ENCODE peak calls at places on chromosomes 11 and 22, in nine cellular contexts. One of them, this sample, is unnamed.

GRCh38 chr11:2550606-2550970 is 105.8 kb downstream of the KCNQ1 start:
- DNase-seq in transverse colon: peak; percentile 3
- DNase-seq in M059J: no peak
- DNase-seq in PC-3: no peak
- DNase-seq in cardiac fibroblast: no peak
- DNase-seq in fibroblast of mammary gland: no peak
- DNase-seq in AG08396: no peak
- DNase-seq in NCI-H2171 treated with DMSO at 0.1 percent for 48 hours: no peak
- DNase-seq in NCI-H2081: no peak
- DNase-seq in this sample: peak; percentile 35

GRCh38 chr11:126072141-126072741 is 9.6 kb upstream of the CDON start:
- DNase-seq in transverse colon: no peak
- DNase-seq in M059J: peak; percentile 53
- DNase-seq in PC-3: peak; percentile 73
- DNase-seq in cardiac fibroblast: no peak
- DNase-seq in fibroblast of mammary gland: no peak
- DNase-seq in AG08396: no peak
- DNase-seq in NCI-H2171 treated with DMSO at 0.1 percent for 48 hours: peak; percentile 6
- DNase-seq in NCI-H2081: peak; percentile 45
- DNase-seq in this sample: no peak

GRCh38 chr11:45091563-45092392 is 54.7 kb upstream of the PRDM11 start:
- DNase-seq in transverse colon: no peak
- DNase-seq in M059J: peak; percentile 77
- DNase-seq in PC-3: no peak
- DNase-seq in cardiac fibroblast: peak; percentile 76
- DNase-seq in fibroblast of mammary gland: peak; percentile 29
- DNase-seq in AG08396: no peak
- DNase-seq in NCI-H2171 treated with DMSO at 0.1 percent for 48 hours: peak; percentile 46
- DNase-seq in NCI-H2081: peak; percentile 32
- DNase-seq in this sample: no peak

GRCh38 chr11:4195909-4196308 is 101.3 kb downstream of the RRM1 start:
- DNase-seq in transverse colon: no peak
- DNase-seq in M059J: no peak
- DNase-seq in PC-3: no peak
- DNase-seq in cardiac fibroblast: no peak
- DNase-seq in fibroblast of mammary gland: no peak
- DNase-seq in AG08396: no peak
- DNase-seq in NCI-H2171 treated with DMSO at 0.1 percent for 48 hours: no peak
- DNase-seq in NCI-H2081: no peak
- DNase-seq in this sample: no peak

GRCh38 chr11:45247433-45247832 is 38.7 kb downstream of the SYT13 start:
- DNase-seq in transverse colon: no peak
- DNase-seq in M059J: peak; percentile 31
- DNase-seq in PC-3: peak; percentile 12
- DNase-seq in cardiac fibroblast: peak; percentile 32
- DNase-seq in fibroblast of mammary gland: peak; percentile 10
- DNase-seq in AG08396: no peak
- DNase-seq in NCI-H2171 treated with DMSO at 0.1 percent for 48 hours: peak; percentile 62
- DNase-seq in NCI-H2081: no peak
- DNase-seq in this sample: no peak

GRCh38 chr11:85310479-85310878 is 316.7 kb downstream of the DLG2 start:
- DNase-seq in transverse colon: no peak
- DNase-seq in M059J: no peak
- DNase-seq in PC-3: no peak
- DNase-seq in cardiac fibroblast: no peak
- DNase-seq in fibroblast of mammary gland: no peak
- DNase-seq in AG08396: no peak
- DNase-seq in NCI-H2171 treated with DMSO at 0.1 percent for 48 hours: no peak
- DNase-seq in NCI-H2081: no peak
- DNase-seq in this sample: no peak

GRCh38 chr11:41522899-41523672 is 63.6 kb upstream of the LRRC4C start:
- DNase-seq in transverse colon: no peak
- DNase-seq in M059J: peak; percentile 75
- DNase-seq in PC-3: peak; percentile 63
- DNase-seq in cardiac fibroblast: peak; percentile 17
- DNase-seq in fibroblast of mammary gland: no peak
- DNase-seq in AG08396: no peak
- DNase-seq in NCI-H2171 treated with DMSO at 0.1 percent for 48 hours: no peak
- DNase-seq in NCI-H2081: peak; percentile 2
- DNase-seq in this sample: no peak

GRCh38 chr11:47004595-47005033 is 68.1 kb downstream of the CSTPP1 start:
- DNase-seq in transverse colon: peak; percentile 71
- DNase-seq in M059J: peak; percentile 89
- DNase-seq in PC-3: peak; percentile 15
- DNase-seq in cardiac fibroblast: peak; percentile 95
- DNase-seq in fibroblast of mammary gland: peak; percentile 99
- DNase-seq in AG08396: peak; percentile 84
- DNase-seq in NCI-H2171 treated with DMSO at 0.1 percent for 48 hours: no peak
- DNase-seq in NCI-H2081: peak; percentile 69
- DNase-seq in this sample: peak; percentile 50

GRCh38 chr11:10654211-10655150 is 39.1 kb downstream of the IRAG1 start:
- DNase-seq in transverse colon: no peak
- DNase-seq in M059J: peak; percentile 77
- DNase-seq in PC-3: peak; percentile 62
- DNase-seq in cardiac fibroblast: peak; percentile 87
- DNase-seq in fibroblast of mammary gland: peak; percentile 86
- DNase-seq in AG08396: no peak
- DNase-seq in NCI-H2171 treated with DMSO at 0.1 percent for 48 hours: no peak
- DNase-seq in NCI-H2081: peak; percentile 63
- DNase-seq in this sample: peak; percentile 38

GRCh38 chr11:19789840-19790710 is 77.4 kb downstream of the NAV2 start:
- DNase-seq in transverse colon: peak; percentile 68
- DNase-seq in M059J: peak; percentile 51
- DNase-seq in PC-3: no peak
- DNase-seq in cardiac fibroblast: no peak
- DNase-seq in fibroblast of mammary gland: peak; percentile 73
- DNase-seq in AG08396: no peak
- DNase-seq in NCI-H2171 treated with DMSO at 0.1 percent for 48 hours: no peak
- DNase-seq in NCI-H2081: no peak
- DNase-seq in this sample: peak; percentile 19

GRCh38 chr11:32427616-32427934 is 7.8 kb downstream of the WT1 start:
- DNase-seq in transverse colon: no peak
- DNase-seq in M059J: no peak
- DNase-seq in PC-3: no peak
- DNase-seq in cardiac fibroblast: no peak
- DNase-seq in fibroblast of mammary gland: no peak
- DNase-seq in AG08396: no peak
- DNase-seq in NCI-H2171 treated with DMSO at 0.1 percent for 48 hours: no peak
- DNase-seq in NCI-H2081: no peak
- DNase-seq in this sample: no peak

GRCh38 chr22:19986410-19987341 is 29.9 kb downstream of the ARVCF start:
- DNase-seq in transverse colon: peak; percentile 83
- DNase-seq in M059J: peak; percentile 58
- DNase-seq in PC-3: peak; percentile 66
- DNase-seq in cardiac fibroblast: peak; percentile 64
- DNase-seq in fibroblast of mammary gland: peak; percentile 53
- DNase-seq in AG08396: peak; percentile 98
- DNase-seq in NCI-H2171 treated with DMSO at 0.1 percent for 48 hours: peak; percentile 66
- DNase-seq in NCI-H2081: peak; percentile 63
- DNase-seq in this sample: peak; percentile 86

GRCh38 chr11:107856981-107857517 is 1.5 kb downstream of the SLC35F2 start:
- DNase-seq in transverse colon: peak; percentile 66
- DNase-seq in M059J: peak; percentile 17
- DNase-seq in PC-3: peak; percentile 96
- DNase-seq in cardiac fibroblast: no peak
- DNase-seq in fibroblast of mammary gland: peak; percentile 62
- DNase-seq in AG08396: no peak
- DNase-seq in NCI-H2171 treated with DMSO at 0.1 percent for 48 hours: no peak
- DNase-seq in NCI-H2081: no peak
- DNase-seq in this sample: no peak

GRCh38 chr22:50305658-50306566 is 1.5 kb downstream of the PLXNB2 start:
- DNase-seq in transverse colon: peak; percentile 89
- DNase-seq in M059J: peak; percentile 93
- DNase-seq in PC-3: peak; percentile 92
- DNase-seq in cardiac fibroblast: peak; percentile 95
- DNase-seq in fibroblast of mammary gland: peak; percentile 94
- DNase-seq in AG08396: peak; percentile 97
- DNase-seq in NCI-H2171 treated with DMSO at 0.1 percent for 48 hours: peak; percentile 75
- DNase-seq in NCI-H2081: peak; percentile 68
- DNase-seq in this sample: peak; percentile 87

GRCh38 chr11:110128161-110128560 is 35.0 kb downstream of the ZC3H12C start:
- DNase-seq in transverse colon: no peak
- DNase-seq in M059J: no peak
- DNase-seq in PC-3: no peak
- DNase-seq in cardiac fibroblast: peak; percentile 45
- DNase-seq in fibroblast of mammary gland: peak; percentile 84
- DNase-seq in AG08396: peak; percentile 6
- DNase-seq in NCI-H2171 treated with DMSO at 0.1 percent for 48 hours: peak; percentile 11
- DNase-seq in NCI-H2081: peak; percentile 87
- DNase-seq in this sample: no peak

GRCh38 chr11:47378011-47378835 is at the start of gene SPI1:
- DNase-seq in transverse colon: peak; percentile 73
- DNase-seq in M059J: no peak
- DNase-seq in PC-3: no peak
- DNase-seq in cardiac fibroblast: no peak
- DNase-seq in fibroblast of mammary gland: no peak
- DNase-seq in AG08396: no peak
- DNase-seq in NCI-H2171 treated with DMSO at 0.1 percent for 48 hours: no peak
- DNase-seq in NCI-H2081: no peak
- DNase-seq in this sample: no peak

GRCh38 chr11:1754376-1755150 is 4.2 kb upstream of the IFITM10 start:
- DNase-seq in transverse colon: no peak
- DNase-seq in M059J: no peak
- DNase-seq in PC-3: no peak
- DNase-seq in cardiac fibroblast: no peak
- DNase-seq in fibroblast of mammary gland: no peak
- DNase-seq in AG08396: no peak
- DNase-seq in NCI-H2171 treated with DMSO at 0.1 percent for 48 hours: no peak
- DNase-seq in NCI-H2081: no peak
- DNase-seq in this sample: no peak

GRCh38 chr11:125886997-125887372 is 483 bp upstream of the HYLS1 start:
- DNase-seq in transverse colon: peak; percentile 34
- DNase-seq in M059J: no peak
- DNase-seq in PC-3: peak; percentile 63
- DNase-seq in cardiac fibroblast: no peak
- DNase-seq in fibroblast of mammary gland: peak; percentile 47
- DNase-seq in AG08396: no peak
- DNase-seq in NCI-H2171 treated with DMSO at 0.1 percent for 48 hours: no peak
- DNase-seq in NCI-H2081: no peak
- DNase-seq in this sample: no peak

GRCh38 chr22:27531782-27532530 is 269.6 kb downstream of the MN1 start:
- DNase-seq in transverse colon: no peak
- DNase-seq in M059J: peak; percentile 73
- DNase-seq in PC-3: peak; percentile 30
- DNase-seq in cardiac fibroblast: peak; percentile 65
- DNase-seq in fibroblast of mammary gland: peak; percentile 84
- DNase-seq in AG08396: peak; percentile 61
- DNase-seq in NCI-H2171 treated with DMSO at 0.1 percent for 48 hours: no peak
- DNase-seq in NCI-H2081: no peak
- DNase-seq in this sample: no peak

GRCh38 chr11:44634401-44635281 is 69.2 kb downstream of the CD82 start:
- DNase-seq in transverse colon: peak; percentile 51
- DNase-seq in M059J: peak; percentile 87
- DNase-seq in PC-3: peak; percentile 39
- DNase-seq in cardiac fibroblast: peak; percentile 76
- DNase-seq in fibroblast of mammary gland: peak; percentile 86
- DNase-seq in AG08396: peak; percentile 68
- DNase-seq in NCI-H2171 treated with DMSO at 0.1 percent for 48 hours: peak; percentile 90
- DNase-seq in NCI-H2081: peak; percentile 83
- DNase-seq in this sample: peak; percentile 89

GRCh38 chr11:68979931-68980775 is 633 bp downstream of the MRGPRD start:
- DNase-seq in transverse colon: peak; percentile 5
- DNase-seq in M059J: no peak
- DNase-seq in PC-3: no peak
- DNase-seq in cardiac fibroblast: no peak
- DNase-seq in fibroblast of mammary gland: no peak
- DNase-seq in AG08396: no peak
- DNase-seq in NCI-H2171 treated with DMSO at 0.1 percent for 48 hours: no peak
- DNase-seq in NCI-H2081: no peak
- DNase-seq in this sample: no peak

GRCh38 chr11:34179026-34179675 is 73.7 kb downstream of the NAT10 start:
- DNase-seq in transverse colon: no peak
- DNase-seq in M059J: no peak
- DNase-seq in PC-3: no peak
- DNase-seq in cardiac fibroblast: no peak
- DNase-seq in fibroblast of mammary gland: no peak
- DNase-seq in AG08396: no peak
- DNase-seq in NCI-H2171 treated with DMSO at 0.1 percent for 48 hours: no peak
- DNase-seq in NCI-H2081: no peak
- DNase-seq in this sample: no peak

GRCh38 chr11:115504279-115505158 is at the start of gene CADM1:
- DNase-seq in transverse colon: peak; percentile 93
- DNase-seq in M059J: peak; percentile 94
- DNase-seq in PC-3: peak; percentile 74
- DNase-seq in cardiac fibroblast: peak; percentile 64
- DNase-seq in fibroblast of mammary gland: peak; percentile 51
- DNase-seq in AG08396: peak; percentile 97
- DNase-seq in NCI-H2171 treated with DMSO at 0.1 percent for 48 hours: peak; percentile 98
- DNase-seq in NCI-H2081: peak; percentile 99
- DNase-seq in this sample: peak; percentile 96

GRCh38 chr11:9790703-9791102 is 126.8 kb downstream of the SWAP70 start:
- DNase-seq in transverse colon: no peak
- DNase-seq in M059J: no peak
- DNase-seq in PC-3: no peak
- DNase-seq in cardiac fibroblast: no peak
- DNase-seq in fibroblast of mammary gland: no peak
- DNase-seq in AG08396: no peak
- DNase-seq in NCI-H2171 treated with DMSO at 0.1 percent for 48 hours: no peak
- DNase-seq in NCI-H2081: no peak
- DNase-seq in this sample: no peak

GRCh38 chr11:110253525-110253924 is 42.9 kb downstream of the RDX start:
- DNase-seq in transverse colon: no peak
- DNase-seq in M059J: no peak
- DNase-seq in PC-3: no peak
- DNase-seq in cardiac fibroblast: no peak
- DNase-seq in fibroblast of mammary gland: no peak
- DNase-seq in AG08396: no peak
- DNase-seq in NCI-H2171 treated with DMSO at 0.1 percent for 48 hours: no peak
- DNase-seq in NCI-H2081: no peak
- DNase-seq in this sample: no peak

GRCh38 chr11:18727499-18728236 is 1.7 kb upstream of the IGSF22 start:
- DNase-seq in transverse colon: peak; percentile 39
- DNase-seq in M059J: peak; percentile 20
- DNase-seq in PC-3: peak; percentile 63
- DNase-seq in cardiac fibroblast: peak; percentile 32
- DNase-seq in fibroblast of mammary gland: peak; percentile 29
- DNase-seq in AG08396: peak; percentile 73
- DNase-seq in NCI-H2171 treated with DMSO at 0.1 percent for 48 hours: no peak
- DNase-seq in NCI-H2081: peak; percentile 46
- DNase-seq in this sample: peak; percentile 47

GRCh38 chr22:46379301-46379930 is 43.9 kb downstream of the TRMU start:
- DNase-seq in transverse colon: no peak
- DNase-seq in M059J: no peak
- DNase-seq in PC-3: no peak
- DNase-seq in cardiac fibroblast: no peak
- DNase-seq in fibroblast of mammary gland: no peak
- DNase-seq in AG08396: no peak
- DNase-seq in NCI-H2171 treated with DMSO at 0.1 percent for 48 hours: no peak
- DNase-seq in NCI-H2081: no peak
- DNase-seq in this sample: peak; percentile 61

GRCh38 chr11:128894685-128895084 is 3.5 kb downstream of the KCNJ5 start:
- DNase-seq in transverse colon: peak; percentile 42
- DNase-seq in M059J: no peak
- DNase-seq in PC-3: no peak
- DNase-seq in cardiac fibroblast: no peak
- DNase-seq in fibroblast of mammary gland: no peak
- DNase-seq in AG08396: no peak
- DNase-seq in NCI-H2171 treated with DMSO at 0.1 percent for 48 hours: no peak
- DNase-seq in NCI-H2081: no peak
- DNase-seq in this sample: peak; percentile 89